ENCODE peak calls at places on chromosomes 2 and 18, in seven cellular contexts. J, Z, X, A, L, S and M are unnamed samples.
A peak's percentile ranks its signal among the peaks of the same experiment; 100 is the strongest.

GRCh38 chr2:178650554-178650953 is 156.7 kb downstream of the TTN start:
- DNase-seq in S (no peak), L (no peak), X (no peak), J (no peak), A (no peak), Z (no peak), M (no peak)

GRCh38 chr18:3689091-3689490 is 239.1 kb downstream of the TGIF1 start:
- DNase-seq in S (no peak), L (no peak), A (no peak), J (no peak), X (no peak), Z (no peak), M (no peak)

GRCh38 chr2:198966269-198966668 is 491.5 kb downstream of the SATB2 start:
- DNase-seq in L (no peak), A (no peak), S (no peak), X (no peak), J (no peak), Z (no peak), M (no peak)

GRCh38 chr2:25276569-25277465 is 64.9 kb downstream of the DNMT3A start:
- DNase-seq in A (no peak), X (peak; percentile 85), L (no peak), J (no peak), S (peak; percentile 30), Z (peak; percentile 86), M (peak; percentile 81)

GRCh38 chr2:219632758-219633101 is 5.3 kb downstream of the SLC4A3 start:
- DNase-seq in J (no peak), Z (peak; percentile 18), L (no peak), S (no peak), A (no peak), X (no peak), M (no peak)

GRCh38 chr2:162926501-162926900 is 87.9 kb upstream of the KCNH7 start:
- DNase-seq in Z (no peak), J (no peak), X (no peak), L (peak; percentile 4), S (no peak), A (no peak), M (no peak)

GRCh38 chr2:7430869-7431641 is 513.8 kb downstream of the RNF144A start:
- DNase-seq in L (no peak), S (no peak), A (peak; percentile 53), J (no peak), X (no peak), Z (no peak), M (no peak)

GRCh38 chr2:142915502-142915901 is 38.0 kb downstream of the KYNU start:
- DNase-seq in L (no peak), A (no peak), S (no peak), J (no peak), X (no peak), Z (no peak), M (no peak)

GRCh38 chr2:10538224-10538894 is 90.2 kb upstream of the ODC1 start:
- DNase-seq in Z (no peak), J (no peak), X (no peak), L (no peak), A (no peak), S (no peak), M (no peak)

GRCh38 chr18:75067996-75068645 is 140.8 kb downstream of the PTGR3 start:
- DNase-seq in X (no peak), A (no peak), L (no peak), J (no peak), S (no peak), Z (no peak), M (no peak)

GRCh38 chr2:145752091-145752806 is 1232.3 kb upstream of the ZEB2 start:
- DNase-seq in X (no peak), L (peak; percentile 93), J (no peak), Z (peak; percentile 22), A (no peak), S (peak; percentile 83), M (no peak)

GRCh38 chr2:12728221-12728777 is 11.6 kb downstream of the TRIB2 start:
- DNase-seq in L (no peak), S (no peak), X (peak; percentile 30), J (peak; percentile 93), Z (no peak), A (no peak), M (peak; percentile 29)

GRCh38 chr2:46737577-46737976 is 178.0 kb downstream of the MCFD2 start:
- DNase-seq in X (no peak), L (peak; percentile 90), J (no peak), A (no peak), S (no peak), Z (no peak), M (no peak)

GRCh38 chr2:164903214-164903613 is 52.1 kb downstream of the SLC38A11 start:
- DNase-seq in X (no peak), A (no peak), J (no peak), S (no peak), Z (no peak), L (no peak), M (no peak)

GRCh38 chr2:10781746-10782145 is 30.8 kb downstream of the PDIA6 start:
- DNase-seq in J (no peak), Z (no peak), A (no peak), L (no peak), S (no peak), X (no peak), M (no peak)

GRCh38 chr18:53745228-53745967 is 479.1 kb downstream of the MBD2 start:
- DNase-seq in L (no peak), X (no peak), S (no peak), J (no peak), Z (no peak), A (no peak), M (no peak)

GRCh38 chr2:150374562-150374961 is 112.9 kb downstream of the RND3 start:
- DNase-seq in J (no peak), S (no peak), A (no peak), L (no peak), X (no peak), Z (no peak), M (no peak)

GRCh38 chr18:10139783-10140410 is 226.1 kb downstream of the VAPA start:
- DNase-seq in S (no peak), L (no peak), J (no peak), X (no peak), Z (no peak), A (no peak), M (no peak)

GRCh38 chr18:36284671-36285295 is 12.7 kb upstream of the FHOD3 start:
- DNase-seq in X (no peak), J (peak; percentile 40), A (no peak), L (peak; percentile 62), Z (peak; percentile 55), S (peak; percentile 78), M (no peak)

GRCh38 chr2:108583903-108584520 is 49.7 kb downstream of the LIMS1 start:
- DNase-seq in X (no peak), A (no peak), S (peak; percentile 84), L (peak; percentile 82), Z (peak; percentile 73), J (no peak), M (peak; percentile 38)

GRCh38 chr2:53880756-53881155 is 21.0 kb upstream of the GPR75 start:
- DNase-seq in S (no peak), J (no peak), L (no peak), X (no peak), Z (no peak), A (no peak), M (no peak)

GRCh38 chr18:23539298-23539697 is 36.0 kb downstream of the RMC1 start:
- DNase-seq in L (no peak), J (no peak), X (no peak), S (no peak), A (no peak), Z (no peak), M (no peak)

GRCh38 chr2:55119711-55120487 is 69.6 kb upstream of the RTN4 start:
- DNase-seq in L (no peak), A (no peak), X (no peak), J (no peak), S (no peak), Z (no peak), M (no peak)
- TF ChIP-seq TAF1 in L (no peak), A (no peak), X (no peak), J (no peak), S (no peak), Z (no peak), M (no peak)

GRCh38 chr2:85213404-85213803 is 80.2 kb downstream of the TCF7L1 start:
- DNase-seq in Z (no peak), S (no peak), L (no peak), X (no peak), J (no peak), A (no peak), M (no peak)

GRCh38 chr2:85216927-85217326 is 83.7 kb downstream of the TCF7L1 start:
- DNase-seq in L (no peak), X (no peak), J (peak; percentile 26), Z (no peak), S (no peak), A (no peak), M (no peak)

GRCh38 chr2:85216051-85216431 is 82.8 kb downstream of the TCF7L1 start:
- DNase-seq in A (no peak), J (no peak), Z (no peak), L (no peak), S (no peak), X (no peak), M (no peak)

GRCh38 chr2:85213893-85214512 is 80.8 kb downstream of the TCF7L1 start:
- DNase-seq in J (no peak), S (no peak), A (no peak), L (no peak), Z (no peak), X (no peak), M (no peak)

GRCh38 chr2:85215074-85216050 is 82.2 kb downstream of the TCF7L1 start:
- DNase-seq in L (peak; percentile 27), X (no peak), A (no peak), J (no peak), S (no peak), Z (peak; percentile 87), M (no peak)
- TF ChIP-seq TAF1 in L (no peak), X (no peak), A (no peak), J (no peak), S (no peak), Z (no peak), M (no peak)

GRCh38 chr2:170229125-170229524 is 51.2 kb downstream of the MYO3B start:
- DNase-seq in A (no peak), L (peak; percentile 11), Z (no peak), X (no peak), S (no peak), J (no peak), M (no peak)
- TF ChIP-seq TAF1 in A (no peak), L (no peak), Z (no peak), X (no peak), S (no peak), J (no peak), M (no peak)

DNA sequence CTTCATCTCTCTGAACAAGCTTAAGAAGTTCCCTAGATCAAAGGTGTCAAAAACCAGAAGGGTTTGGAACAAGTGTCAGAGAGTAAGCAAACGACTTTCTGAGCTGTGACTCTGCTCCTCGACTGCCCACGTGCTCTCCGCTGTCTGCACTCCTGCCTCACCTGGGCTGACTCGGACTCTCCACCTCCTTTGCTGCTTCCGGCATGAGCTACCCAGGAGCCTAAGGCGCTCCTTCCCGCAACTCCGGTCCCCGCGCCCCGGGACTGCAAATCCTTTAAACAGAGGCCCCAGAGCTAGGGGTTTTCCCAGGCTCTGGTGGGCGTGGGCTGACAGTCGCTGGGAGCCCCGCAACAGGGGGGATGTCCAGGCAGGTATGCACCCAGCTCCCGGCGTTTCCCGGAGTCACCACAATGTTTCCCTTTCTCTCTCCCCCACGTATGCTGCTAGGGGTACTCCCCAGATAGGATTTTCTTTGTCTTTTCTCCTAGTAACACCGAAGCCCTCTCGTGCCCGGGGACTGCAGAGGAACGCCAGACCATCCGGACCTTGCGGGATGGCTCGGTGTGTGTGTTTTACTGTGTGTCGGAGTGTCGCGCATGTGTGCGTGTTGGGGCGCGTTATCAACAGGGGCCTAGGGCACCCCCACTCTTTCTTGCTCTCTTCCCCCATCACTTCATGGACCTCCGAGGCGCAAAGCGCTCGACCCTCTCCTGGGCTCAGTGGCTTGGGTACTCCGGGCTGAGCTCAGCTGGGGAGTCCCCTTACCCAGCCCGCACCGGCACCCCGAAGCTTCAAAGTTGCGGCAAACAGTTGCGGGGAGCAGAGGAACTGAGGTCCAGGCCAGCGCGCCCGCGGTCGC is 719 bp upstream of the THSD7B start:
- DNase-seq in J (no peak), S (no peak), Z (peak; percentile 48), X (peak; percentile 13), A (no peak), L (no peak), M (peak; percentile 7)
- TF ChIP-seq TAF1 in J (no peak), S (no peak), Z (no peak), X (no peak), A (no peak), L (no peak), M (no peak)